ENCODE peak calls at places on chromosomes 4 and X, in seven cellular contexts. D is GM04503; N is NCI-H1092 treated with DMSO at 0.1 percent for 48 hours; O is stimulated activated CD4-positive, alpha-beta T cell treated with anti-CD3 and anti-CD28 coated beads, TNF-alpha, amount 100 ng/mL, for 48 hours; L is right cardiac atrium; J is psoas muscle; P is H4. E is an unnamed sample.

GRCh38 chrX:101803451-101803850 is 128.4 kb downstream of the ZMAT1 start:
- DNase-seq in D (no peak), N (peak; percentile 15), O (no peak), L (no peak), J (no peak), P (no peak), E (no peak)

GRCh38 chrX:3026074-3026588 is 15.1 kb upstream of the ARSF start:
- DNase-seq in D (no peak), N (no peak), O (no peak), L (no peak), J (no peak), P (no peak), E (no peak)

GRCh38 chrX:116872931-116873330 is 410.2 kb upstream of the CT83 start:
- DNase-seq in D (no peak), N (no peak), O (no peak), L (no peak), J (no peak), P (no peak), E (no peak)

GRCh38 chr4:12679217-12679616 is 804.9 kb downstream of the RAB28 start:
- DNase-seq in D (no peak), N (peak; percentile 24), O (no peak), L (no peak), J (no peak), P (no peak), E (no peak)

GRCh38 chr4:22463179-22463578 is 52.7 kb downstream of the ADGRA3 start:
- DNase-seq in D (no peak), N (no peak), O (no peak), L (no peak), J (no peak), P (no peak), E (no peak)

GRCh38 chr4:22730049-22730448 is 37.3 kb downstream of the GBA3 start:
- DNase-seq in D (no peak), N (no peak), O (no peak), L (no peak), J (no peak), P (no peak), E (no peak)

GRCh38 chrX:2523911-2524310 is 23.1 kb upstream of the DHRSX start:
- DNase-seq in D (no peak), N (no peak), O (no peak), L (no peak), J (no peak), P (no peak), E (no peak)

GRCh38 chrX:43592597-43592996 is 63.5 kb upstream of the MAOA start:
- DNase-seq in D (no peak), N (no peak), O (no peak), L (no peak), J (no peak), P (no peak), E (no peak)

GRCh38 chr4:74156521-74156920 is 1.4 kb upstream of the MTHFD2L start:
- DNase-seq in D (no peak), N (no peak), O (no peak), L (no peak), J (no peak), P (no peak), E (no peak)

GRCh38 chr4:1837069-1837468 is 18.9 kb downstream of the LETM1 start:
- DNase-seq in D (no peak), N (no peak), O (no peak), L (no peak), J (no peak), P (no peak), E (no peak)

GRCh38 chr4:73869130-73870055 is at the start of gene CXCL1:
- DNase-seq in D (no peak), N (peak; percentile 19), O (no peak), L (peak; percentile 85), J (peak; percentile 61), P (no peak), E (peak; percentile 58)

GRCh38 chr4:96786306-96786705 is 946.4 kb downstream of the PDHA2 start:
- DNase-seq in D (no peak), N (no peak), O (no peak), L (no peak), J (no peak), P (no peak), E (no peak)

GRCh38 chrX:131841496-131842410 is 181.3 kb upstream of the STK26 start:
- DNase-seq in D (no peak), N (peak; percentile 33), O (no peak), L (peak; percentile 40), J (no peak), P (peak; percentile 68), E (no peak)

GRCh38 chrX:46208225-46208854 is 336.9 kb downstream of the ZNF674 start:
- DNase-seq in D (peak; percentile 25), N (no peak), O (no peak), L (no peak), J (no peak), P (no peak), E (no peak)

GRCh38 chrX:154365052-154365600 is 9.3 kb downstream of the FLNA start:
- DNase-seq in D (no peak), N (no peak), O (no peak), L (no peak), J (no peak), P (no peak), E (no peak)

GRCh38 chrX:1492421-1493012 is 39.8 kb upstream of the ASMTL start:
- DNase-seq in D (no peak), N (no peak), O (no peak), L (no peak), J (no peak), P (no peak), E (no peak)

GRCh38 chrX:16712825-16713155 is 321 bp upstream of the CTPS2 start:
- DNase-seq in D (no peak), N (peak; percentile 77), O (no peak), L (no peak), J (no peak), P (no peak), E (no peak)

GRCh38 chrX:109403927-109404326 is 78.0 kb downstream of the GUCY2F start:
- DNase-seq in D (no peak), N (no peak), O (no peak), L (no peak), J (no peak), P (no peak), E (no peak)

GRCh38 chr4:178148106-178148505 is 705.9 kb upstream of the AGA start:
- DNase-seq in D (no peak), N (no peak), O (no peak), L (no peak), J (no peak), P (no peak), E (no peak)

GRCh38 chr4:96390404-96390803 is 550.5 kb downstream of the PDHA2 start:
- DNase-seq in D (no peak), N (no peak), O (no peak), L (no peak), J (no peak), P (no peak), E (no peak)

E was measured in left ventricle myocardium inferior.